ENCODE peak calls at places on chromosomes 6 and 20, in four cellular contexts. J, K, Y and F are unnamed samples.

GRCh38 chr20:64223526-64224067 is 32.0 kb upstream of the PCMTD2 start:
- DNase-seq in J (no peak), K (no peak), Y (peak; percentile 67), F (peak; percentile 77)

GRCh38 chr20:51484141-51484815 is 58.2 kb downstream of the NFATC2 start:
- DNase-seq in J (no peak), K (no peak), Y (no peak), F (no peak)

GRCh38 chr20:45419188-45420091 is 3.5 kb downstream of the PIGT start:
- DNase-seq in J (no peak), K (no peak), Y (peak; percentile 35), F (no peak)

GRCh38 chr6:16206595-16207037 is 31.8 kb upstream of the GMPR start:
- DNase-seq in J (peak; percentile 37), K (peak; percentile 80), Y (peak; percentile 50), F (peak; percentile 79)

GRCh38 chr6:42197574-42198362 is 3.0 kb upstream of the GUCA1B start:
- DNase-seq in J (no peak), K (no peak), Y (peak; percentile 81), F (peak; percentile 95)

GRCh38 chr6:36442083-36442670 is 477 bp downstream of the PXT1 start:
- DNase-seq in J (no peak), K (no peak), Y (no peak), F (no peak)

GRCh38 chr6:119627908-119628669 is 278.5 kb upstream of the MAN1A1 start:
- DNase-seq in J (no peak), K (no peak), Y (no peak), F (peak; percentile 58)

GRCh38 chr20:49608752-49609670 is 41.1 kb upstream of the PTGIS start:
- DNase-seq in J (peak; percentile 33), K (peak; percentile 80), Y (peak; percentile 75), F (peak; percentile 73)

GRCh38 chr20:53875452-53875851 is 194.9 kb downstream of the BCAS1 start:
- DNase-seq in J (no peak), K (no peak), Y (no peak), F (no peak)

GRCh38 chr20:16518068-16518783 is 55.0 kb downstream of the KIF16B start:
- DNase-seq in J (peak; percentile 44), K (peak; percentile 60), Y (peak; percentile 60), F (peak; percentile 18)

GRCh38 chr6:149184523-149184922 is 133.0 kb upstream of the TAB2 start:
- DNase-seq in J (no peak), K (no peak), Y (no peak), F (no peak)

GRCh38 chr6:16712250-16712930 is 48.9 kb downstream of the ATXN1 start:
- DNase-seq in J (no peak), K (no peak), Y (no peak), F (no peak)

GRCh38 chr20:33291830-33292355 is 8.9 kb downstream of the BPIFB1 start:
- DNase-seq in J (peak; percentile 19), K (peak; percentile 71), Y (peak; percentile 59), F (peak; percentile 72)

GRCh38 chr6:117938324-117938995 is 31.4 kb downstream of the SLC35F1 start:
- DNase-seq in J (no peak), K (no peak), Y (no peak), F (no peak)

GRCh38 chr6:11434565-11435326 is 102.8 kb upstream of the TMEM170B start:
- DNase-seq in J (no peak), K (no peak), Y (peak; percentile 100), F (no peak)

GRCh38 chr20:56513096-56513806 is 11.3 kb upstream of the FAM209A start:
- DNase-seq in J (no peak), K (no peak), Y (no peak), F (no peak)

GRCh38 chr6:72206606-72207005 is 320.3 kb downstream of the RIMS1 start:
- DNase-seq in J (no peak), K (no peak), Y (no peak), F (no peak)

GRCh38 chr6:108942556-108943492 is 94.6 kb downstream of the ARMC2 start:
- DNase-seq in J (no peak), K (peak; percentile 51), Y (no peak), F (no peak)

GRCh38 chr6:32952817-32953739 is at the start of gene HLA-DMA:
- DNase-seq in J (peak; percentile 81), K (peak; percentile 42), Y (peak; percentile 85), F (peak; percentile 55)

GRCh38 chr20:44001667-44002596 is 87.3 kb downstream of the TOX2 start:
- DNase-seq in J (peak; percentile 58), K (no peak), Y (no peak), F (no peak)

GRCh38 chr6:30647802-30648460 is 998 bp downstream of the C6orf136 start:
- DNase-seq in J (no peak), K (no peak), Y (no peak), F (no peak)

GRCh38 chr6:42387336-42387735 is 64.4 kb downstream of the TRERF1 start:
- DNase-seq in J (no peak), K (no peak), Y (no peak), F (no peak)

DNA sequence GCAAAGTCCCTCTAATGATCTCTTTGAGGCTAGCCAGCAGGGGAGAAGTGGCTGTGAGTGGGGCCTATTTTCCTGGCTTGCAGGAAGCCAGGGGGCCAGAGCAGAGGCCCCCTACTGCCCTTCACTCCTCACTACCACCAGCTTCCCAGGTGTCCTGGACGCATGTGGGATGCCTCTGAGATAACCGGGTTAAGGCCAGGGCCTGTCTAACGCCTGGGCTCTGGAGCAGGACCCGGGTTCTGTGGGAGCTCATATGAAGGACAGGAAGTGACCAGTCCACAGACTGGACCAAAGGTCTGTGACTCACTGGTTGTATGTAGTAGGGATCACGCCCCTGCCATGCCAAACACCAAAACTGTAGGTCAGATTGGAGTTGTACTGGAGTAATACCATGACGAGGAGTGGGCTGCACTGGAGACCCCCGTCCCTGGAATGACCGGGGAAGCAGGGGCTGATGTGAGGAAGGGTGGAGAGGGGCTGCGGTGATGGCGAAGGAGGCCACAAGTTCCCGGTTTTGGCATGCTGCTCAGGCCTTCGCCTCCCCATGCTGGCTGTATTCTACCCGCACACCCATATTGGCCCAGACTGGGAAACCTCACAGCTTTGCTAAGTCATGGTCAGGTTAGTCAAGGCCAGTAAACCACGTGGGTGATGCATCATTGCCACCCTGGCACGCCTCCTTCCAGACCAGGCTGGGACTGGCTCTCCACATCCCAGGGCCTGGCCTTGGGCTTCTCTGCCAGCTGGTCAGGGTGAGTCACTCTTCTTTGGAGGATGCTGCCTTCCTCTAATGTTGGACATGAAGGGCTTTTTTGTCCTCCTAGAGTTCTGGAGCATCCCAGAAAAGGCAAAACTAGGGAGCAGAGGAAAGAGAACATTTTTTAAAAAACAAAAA is 54.0 kb downstream of the PCNA start:
- DNase-seq in J (peak; percentile 88), K (no peak), Y (peak; percentile 84), F (no peak)
- TF ChIP-seq ELF1 in J (no peak), K (no peak), Y (no peak), F (no peak)

GRCh38 chr6:143196525-143197225 is 136.0 kb downstream of the AIG1 start:
- DNase-seq in J (no peak), K (no peak), Y (no peak), F (no peak)
- TF ChIP-seq ELF1 in J (no peak), K (no peak), Y (no peak), F (no peak)

GRCh38 chr6:151121900-151122299 is 117.9 kb upstream of the AKAP12 start:
- DNase-seq in J (no peak), K (no peak), Y (no peak), F (no peak)
- TF ChIP-seq ELF1 in J (no peak), K (no peak), Y (no peak), F (no peak)

GRCh38 chr6:161954699-161955276 is 680.9 kb upstream of the AGPAT4 start:
- DNase-seq in J (no peak), K (no peak), Y (no peak), F (no peak)
- TF ChIP-seq ELF1 in J (no peak), K (no peak), Y (no peak), F (no peak)

GRCh38 chr6:134147033-134147533 is 94.7 kb upstream of the SLC2A12 start:
- DNase-seq in J (no peak), K (no peak), Y (no peak), F (no peak)

GRCh38 chr6:134146268-134147032 is 94.0 kb upstream of the SLC2A12 start:
- DNase-seq in J (no peak), K (no peak), Y (no peak), F (no peak)

GRCh38 chr6:134148566-134148965 is 96.1 kb upstream of the SLC2A12 start:
- DNase-seq in J (no peak), K (no peak), Y (no peak), F (no peak)

DNA sequence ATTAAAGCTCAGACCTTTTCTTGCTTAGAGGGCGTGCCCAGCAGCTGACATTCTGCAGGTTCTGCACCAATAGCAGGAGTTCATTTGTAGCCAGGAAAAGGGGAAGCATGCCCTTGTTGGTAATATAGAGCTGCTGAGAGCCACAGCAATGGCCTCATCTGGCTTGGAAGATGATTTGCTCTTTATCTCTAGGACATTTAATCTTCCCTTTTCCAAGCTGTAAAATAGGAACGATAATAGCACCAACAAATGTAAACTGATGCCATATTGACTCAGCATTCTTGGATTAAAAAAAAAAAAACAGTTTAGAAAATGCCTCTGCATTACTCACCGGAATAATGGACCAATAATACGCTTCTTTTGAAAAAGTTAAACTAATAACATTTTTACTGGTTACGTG is 93.4 kb upstream of the SLC2A12 start:
- DNase-seq in J (no peak), K (no peak), Y (no peak), F (no peak)
- TF ChIP-seq ELF1 in J (no peak), K (no peak), Y (no peak), F (no peak)

GRCh38 chr6:66663127-66663526 is 956.1 kb upstream of the EYS start:
- DNase-seq in J (no peak), K (no peak), Y (no peak), F (no peak)
- TF ChIP-seq ELF1 in J (no peak), K (no peak), Y (no peak), F (no peak)